ENCODE peak calls at places on chromosomes 1 and 21, in four cellular contexts. One of them, this sample, is unnamed.

GRCh38 chr21:45167796-45168222 is 93.4 kb downstream of the ADARB1 start:
- DNase-seq in HepG2: no peak
- DNase-seq in K562: peak
- DNase-seq in GM12878: no peak
- DNase-seq in this sample: no peak

GRCh38 chr1:28287315-28287714 is 28.0 kb downstream of the SESN2 start:
- DNase-seq in GM12878: no peak
- DNase-seq in HepG2: no peak
- DNase-seq in K562: no peak
- DNase-seq in this sample: no peak

GRCh38 chr1:16209847-16210407 is 2.5 kb downstream of the ARHGEF19 start:
- DNase-seq in HepG2: no peak
- DNase-seq in GM12878: no peak
- DNase-seq in K562: no peak
- DNase-seq in this sample: no peak

GRCh38 chr1:35377553-35377952 is 109.0 kb downstream of the ZMYM4 start:
- DNase-seq in K562: no peak
- DNase-seq in GM12878: no peak
- DNase-seq in HepG2: no peak
- DNase-seq in this sample: no peak

GRCh38 chr1:1349256-1350012 is at the start of gene DVL1:
- DNase-seq in HepG2: no peak
- DNase-seq in K562: peak
- DNase-seq in GM12878: no peak
- DNase-seq in this sample: peak

GRCh38 chr1:1203561-1204424 is 2.6 kb downstream of the TNFRSF18 start:
- DNase-seq in K562: peak
- DNase-seq in HepG2: no peak
- DNase-seq in GM12878: no peak
- DNase-seq in this sample: no peak

GRCh38 chr1:203169770-203170520 is 5.7 kb downstream of the MYBPH start:
- DNase-seq in HepG2: no peak
- DNase-seq in K562: no peak
- DNase-seq in GM12878: no peak
- DNase-seq in this sample: no peak

GRCh38 chr1:27350673-27351540 is 9.1 kb downstream of the SYTL1 start:
- DNase-seq in HepG2: peak
- DNase-seq in GM12878: no peak
- DNase-seq in K562: peak
- DNase-seq in this sample: peak

GRCh38 chr1:194338241-194338948 is 1152.0 kb upstream of the B3GALT2 start:
- DNase-seq in GM12878: no peak
- DNase-seq in K562: no peak
- DNase-seq in HepG2: no peak
- DNase-seq in this sample: no peak

GRCh38 chr1:218742478-218743260 is 397.5 kb downstream of the TGFB2 start:
- DNase-seq in GM12878: no peak
- DNase-seq in K562: no peak
- DNase-seq in HepG2: no peak
- DNase-seq in this sample: no peak

GRCh38 chr1:39391741-39392679 is 99.4 kb upstream of the BMP8A start:
- DNase-seq in K562: peak
- DNase-seq in GM12878: no peak
- DNase-seq in HepG2: peak
- DNase-seq in this sample: no peak

GRCh38 chr1:114671011-114671938 is 1.4 kb upstream of the DENND2C start:
- DNase-seq in K562: no peak
- DNase-seq in GM12878: no peak
- DNase-seq in HepG2: no peak
- DNase-seq in this sample: no peak

GRCh38 chr1:17837631-17838030 is 82.5 kb downstream of the ACTL8 start:
- DNase-seq in HepG2: no peak
- DNase-seq in GM12878: no peak
- DNase-seq in K562: no peak
- DNase-seq in this sample: no peak

GRCh38 chr21:43881283-43881682 is 16.3 kb downstream of the AGPAT3 start:
- DNase-seq in K562: no peak
- DNase-seq in GM12878: no peak
- DNase-seq in HepG2: no peak
- DNase-seq in this sample: no peak

GRCh38 chr1:200367841-200368534 is 41.8 kb downstream of the ZNF281 start:
- DNase-seq in GM12878: no peak
- DNase-seq in HepG2: no peak
- DNase-seq in K562: no peak
- DNase-seq in this sample: no peak

GRCh38 chr1:89085781-89086180 is 20.8 kb upstream of the GBP1 start:
- DNase-seq in HepG2: peak
- DNase-seq in GM12878: no peak
- DNase-seq in K562: peak
- DNase-seq in this sample: peak

GRCh38 chr21:44354775-44355771 is 1.7 kb downstream of the TRPM2 start:
- DNase-seq in HepG2: peak
- DNase-seq in K562: no peak
- DNase-seq in GM12878: peak
- DNase-seq in this sample: no peak

GRCh38 chr1:119141020-119141424 is 569 bp upstream of the WARS2 start:
- DNase-seq in GM12878: peak
- DNase-seq in HepG2: peak
- DNase-seq in K562: peak
- DNase-seq in this sample: peak

GRCh38 chr1:85078903-85079302 is 30.6 kb upstream of the MCOLN3 start:
- DNase-seq in K562: no peak
- DNase-seq in HepG2: no peak
- DNase-seq in GM12878: no peak
- DNase-seq in this sample: no peak

GRCh38 chr1:223712856-223713494 is 636 bp downstream of the CAPN2 start:
- DNase-seq in GM12878: no peak
- DNase-seq in HepG2: no peak
- DNase-seq in K562: peak
- DNase-seq in this sample: no peak

GRCh38 chr1:46757256-46757955 is 38.5 kb upstream of the EFCAB14 start:
- DNase-seq in K562: no peak
- DNase-seq in GM12878: no peak
- DNase-seq in HepG2: no peak
- DNase-seq in this sample: no peak

GRCh38 chr1:241985787-241986186 is 13.1 kb downstream of the MAP1LC3C start:
- DNase-seq in GM12878: no peak
- DNase-seq in K562: peak
- DNase-seq in HepG2: peak
- DNase-seq in this sample: peak

DNA sequence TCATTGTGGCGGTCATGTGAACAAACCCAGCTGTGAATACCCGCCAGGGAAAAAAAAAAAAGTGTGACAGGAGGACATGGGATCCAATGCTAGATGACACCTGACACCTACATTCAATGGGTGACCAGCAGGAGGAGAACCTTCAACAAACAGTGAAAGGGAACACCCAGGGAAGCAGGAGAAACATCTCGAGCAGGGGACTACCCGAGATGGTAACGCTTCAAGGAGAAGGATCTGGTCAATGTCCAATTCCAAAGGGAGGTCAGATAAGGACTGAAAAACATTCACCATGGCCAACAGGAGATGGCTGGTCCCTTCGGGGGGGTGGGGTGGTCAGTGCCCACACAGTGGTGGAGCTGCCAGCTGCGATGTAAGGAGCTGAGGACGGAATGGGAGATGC is 46.3 kb downstream of the PTPN14 start:
- DNase-seq in HepG2: peak
- DNase-seq in GM12878: no peak
- DNase-seq in K562: no peak
- DNase-seq in this sample: no peak
- TF ChIP-seq NR2C2 in HepG2: no peak
- TF ChIP-seq NR2C2 in GM12878: no peak
- TF ChIP-seq NR2C2 in K562: no peak
- TF ChIP-seq NR2C2 in this sample: no peak

DNA sequence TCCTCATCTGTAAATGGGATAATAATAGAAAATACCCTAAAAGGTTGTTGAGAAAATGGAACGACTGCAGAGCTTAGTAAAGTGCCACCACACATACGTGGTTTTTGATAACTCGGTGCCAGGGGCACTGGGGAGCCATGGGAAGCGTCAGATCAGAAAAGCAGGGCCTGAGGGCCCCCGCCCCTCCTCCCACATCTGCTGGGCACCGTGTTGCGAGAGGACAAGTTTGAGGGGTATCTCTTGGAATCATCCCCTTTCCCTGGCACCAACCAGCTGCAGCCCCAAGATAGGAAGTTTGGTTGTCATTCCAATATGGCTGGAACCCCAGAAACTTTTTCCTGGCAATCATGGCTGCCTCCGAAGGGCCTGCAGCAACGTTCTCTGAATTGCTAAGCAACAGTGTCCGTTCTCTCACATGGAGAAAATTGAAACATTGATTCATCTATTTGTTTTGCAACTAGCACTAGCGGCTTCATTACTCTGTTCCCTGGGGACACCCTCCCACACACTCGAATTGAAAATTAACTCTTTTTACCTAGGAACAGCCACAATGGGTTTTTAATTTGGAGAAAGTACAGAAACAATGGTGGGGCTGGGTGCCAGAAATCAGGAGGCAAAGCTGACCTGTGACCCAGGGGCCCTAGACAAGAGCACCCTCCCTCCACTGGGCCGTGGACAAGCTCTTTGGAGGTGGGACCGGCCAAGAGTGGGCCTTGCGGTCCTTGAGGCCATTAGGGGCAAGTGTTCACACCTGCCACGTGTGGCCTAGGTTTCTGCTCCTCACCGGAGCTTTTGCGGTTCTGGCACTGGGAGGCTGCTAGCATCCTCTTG is 190.0 kb upstream of the VAMP3 start:
- DNase-seq in HepG2: no peak
- DNase-seq in K562: no peak
- DNase-seq in GM12878: no peak
- DNase-seq in this sample: no peak
- TF ChIP-seq NR2C2 in HepG2: no peak
- TF ChIP-seq NR2C2 in K562: no peak
- TF ChIP-seq NR2C2 in GM12878: no peak
- TF ChIP-seq NR2C2 in this sample: no peak

DNA sequence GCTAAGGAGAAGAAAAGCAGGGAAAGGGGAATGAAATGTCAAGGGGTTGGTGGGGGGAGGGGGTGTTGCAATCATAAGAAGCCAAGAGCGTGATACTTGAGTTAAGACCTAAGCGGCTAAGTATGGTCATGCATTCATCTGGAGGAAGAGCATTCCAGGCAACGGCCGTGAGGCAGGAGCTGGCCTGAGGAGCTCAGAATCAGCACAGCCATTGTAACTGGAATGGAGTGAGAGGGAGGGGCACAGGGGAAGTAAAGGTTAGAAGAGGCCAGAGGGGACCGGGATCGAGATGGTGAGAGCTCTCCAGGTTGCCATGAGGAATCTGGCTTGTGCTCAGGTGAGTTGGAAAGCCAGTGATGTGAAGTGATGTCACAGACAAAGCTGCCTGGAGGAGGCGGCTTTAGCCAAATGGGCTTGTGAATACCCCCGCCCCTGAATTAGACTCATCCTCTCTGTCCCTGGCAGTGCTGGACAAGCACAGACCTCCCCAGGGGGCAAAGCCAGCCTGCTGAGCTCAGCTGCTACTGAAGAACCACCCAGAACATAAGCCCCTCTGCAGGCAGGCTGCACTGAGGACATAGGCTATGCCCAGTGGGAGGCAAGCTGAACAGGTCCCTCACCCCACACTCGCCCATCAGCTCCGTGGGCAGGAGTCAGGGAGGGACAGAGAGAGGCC is 61.1 kb upstream of the LAPTM5 start:
- DNase-seq in K562: no peak
- DNase-seq in GM12878: no peak
- DNase-seq in HepG2: no peak
- DNase-seq in this sample: no peak
- TF ChIP-seq NR2C2 in K562: no peak
- TF ChIP-seq NR2C2 in GM12878: no peak
- TF ChIP-seq NR2C2 in HepG2: no peak
- TF ChIP-seq NR2C2 in this sample: no peak

GRCh38 chr21:31777857-31778256 is 45.9 kb upstream of the SCAF4 start:
- DNase-seq in K562: no peak
- DNase-seq in GM12878: no peak
- DNase-seq in HepG2: no peak
- DNase-seq in this sample: no peak

GRCh38 chr21:31786164-31786920 is 54.4 kb upstream of the SCAF4 start:
- DNase-seq in GM12878: no peak
- DNase-seq in HepG2: no peak
- DNase-seq in K562: no peak
- DNase-seq in this sample: no peak

GRCh38 chr21:31781737-31782136 is 49.8 kb upstream of the SCAF4 start:
- DNase-seq in HepG2: no peak
- DNase-seq in GM12878: no peak
- DNase-seq in K562: peak
- DNase-seq in this sample: no peak

DNA sequence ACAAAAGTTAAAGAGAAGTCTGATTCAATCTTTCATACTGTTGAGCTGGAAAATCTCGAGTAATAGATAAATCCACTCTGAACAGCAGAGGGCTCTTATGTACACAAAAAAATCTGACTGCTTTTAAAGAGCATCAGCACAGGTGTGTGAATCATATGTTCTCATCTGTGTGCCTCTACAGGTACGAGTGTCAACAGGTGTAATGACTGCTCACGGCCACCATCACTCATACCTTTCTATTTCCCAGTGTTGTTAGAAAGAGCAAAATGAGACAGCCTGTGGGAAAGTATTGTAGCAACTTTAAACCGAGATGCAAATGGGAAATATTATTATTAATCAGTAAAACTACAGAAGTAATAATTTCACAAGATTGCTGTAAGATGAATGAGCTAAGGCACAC is 49.0 kb upstream of the SCAF4 start:
- DNase-seq in HepG2: peak
- DNase-seq in GM12878: no peak
- DNase-seq in K562: no peak
- DNase-seq in this sample: no peak
- TF ChIP-seq NR2C2 in HepG2: no peak
- TF ChIP-seq NR2C2 in GM12878: no peak
- TF ChIP-seq NR2C2 in K562: no peak
- TF ChIP-seq NR2C2 in this sample: no peak

DNA sequence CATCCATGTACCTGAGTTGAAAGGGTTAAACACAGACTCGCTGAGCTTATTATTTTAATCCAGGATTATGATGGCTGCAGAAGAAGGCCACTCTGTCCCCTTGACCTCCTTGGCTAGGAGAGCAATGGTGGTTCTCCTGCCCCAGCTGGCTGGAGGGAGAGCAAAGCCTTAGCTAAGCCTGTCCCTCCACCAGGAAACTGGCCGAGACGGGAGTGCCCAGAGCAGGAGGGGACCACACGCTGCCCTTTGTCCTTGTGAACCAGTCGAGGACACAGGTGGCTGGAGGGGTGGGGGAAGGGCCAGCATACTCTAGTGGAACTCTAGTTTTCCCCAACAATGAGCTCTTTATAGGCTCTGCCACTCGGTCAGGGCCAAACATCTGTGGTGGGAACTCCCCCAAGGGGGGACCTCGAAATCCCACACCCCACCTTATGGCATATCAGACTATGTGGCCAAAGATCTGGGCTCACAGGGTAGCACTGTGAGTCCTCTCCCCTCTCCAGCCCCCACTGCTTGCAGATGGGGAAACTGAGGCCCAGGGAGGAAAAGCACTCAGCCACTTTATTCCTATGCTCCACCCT is 12.9 kb downstream of the KIAA1614 start:
- DNase-seq in K562: no peak
- DNase-seq in GM12878: no peak
- DNase-seq in HepG2: peak
- DNase-seq in this sample: no peak
- TF ChIP-seq NR2C2 in K562: no peak
- TF ChIP-seq NR2C2 in GM12878: no peak
- TF ChIP-seq NR2C2 in HepG2: peak
- TF ChIP-seq NR2C2 in this sample: no peak

This sample was measured in WTC11.